ENCODE peak calls at places on chromosome 15, in eight cellular contexts. F, U, K, T, M, B, S and J are unnamed samples.

GRCh38 chr15:68816795-68817303 is 3.8 kb downstream of the ANP32A start:
- DNase-seq in K (no peak), U (no peak), B (no peak), T (no peak), M (no peak), S (no peak), F (peak), J (no peak)

GRCh38 chr15:65423977-65424679 is 1.4 kb upstream of the IGDCC4 start:
- DNase-seq in B (peak), K (no peak), S (peak), F (no peak), T (no peak), M (no peak), U (no peak), J (no peak)

GRCh38 chr15:78452485-78452884 is 14.5 kb downstream of the IREB2 start:
- DNase-seq in T (no peak), B (no peak), S (no peak), U (no peak), K (no peak), M (no peak), F (no peak), J (no peak)

GRCh38 chr15:33076937-33077336 is 117.6 kb downstream of the FMN1 start:
- DNase-seq in U (no peak), M (no peak), F (no peak), K (no peak), B (no peak), S (no peak), T (no peak), J (no peak)

GRCh38 chr15:77251662-77252061 is 168.2 kb downstream of the PEAK1 start:
- DNase-seq in F (no peak), T (no peak), S (no peak), M (no peak), U (no peak), K (no peak), B (peak), J (no peak)

GRCh38 chr15:36218322-36218721 is 361.1 kb upstream of the CDIN1 start:
- DNase-seq in S (no peak), T (no peak), B (no peak), U (no peak), K (no peak), F (no peak), M (no peak), J (no peak)

GRCh38 chr15:39054128-39054732 is 489.6 kb upstream of the RASGRP1 start:
- DNase-seq in U (no peak), S (no peak), T (no peak), K (no peak), F (no peak), B (no peak), M (no peak), J (no peak)

GRCh38 chr15:101250931-101251829 is 668 bp downstream of the CHSY1 start:
- DNase-seq in S (peak), K (no peak), F (no peak), U (peak), B (peak), M (no peak), T (peak), J (no peak)

GRCh38 chr15:35281515-35281914 is 196.4 kb upstream of the NANOGP8 start:
- DNase-seq in M (no peak), B (no peak), F (no peak), U (no peak), S (no peak), K (peak), T (no peak), J (no peak)

GRCh38 chr15:49428392-49429095 is 5.5 kb downstream of the FGF7 start:
- DNase-seq in T (no peak), F (no peak), K (no peak), U (no peak), S (no peak), M (no peak), B (no peak), J (no peak)

GRCh38 chr15:93378547-93378946 is 289.5 kb upstream of the RGMA start:
- DNase-seq in U (no peak), T (no peak), F (no peak), K (no peak), M (peak), S (peak), B (no peak), J (no peak)

GRCh38 chr15:66617137-66618090 is 51.6 kb upstream of the LCTL start:
- DNase-seq in U (peak), M (no peak), K (no peak), S (peak), B (no peak), T (peak), F (peak), J (no peak)

GRCh38 chr15:65071381-65071811 is 3.6 kb upstream of the RASL12 start:
- DNase-seq in F (no peak), T (no peak), S (peak), K (no peak), M (no peak), U (no peak), B (no peak), J (no peak)

GRCh38 chr15:92383528-92384326 is 10.0 kb upstream of the ST8SIA2 start:
- DNase-seq in F (peak), S (no peak), U (no peak), T (no peak), B (peak), M (no peak), K (peak), J (no peak)

GRCh38 chr15:80694624-80695098 is 449 bp upstream of the ABHD17C start:
- DNase-seq in K (no peak), B (no peak), T (no peak), M (no peak), F (no peak), U (peak), S (no peak), J (peak)

GRCh38 chr15:61057376-61057775 is 171.7 kb downstream of the RORA start:
- DNase-seq in U (no peak), M (peak), K (no peak), S (no peak), F (no peak), B (no peak), T (no peak), J (no peak)

GRCh38 chr15:48777645-48778337 is 33.1 kb downstream of the CEP152 start:
- DNase-seq in T (no peak), B (no peak), F (no peak), U (no peak), M (no peak), K (no peak), S (no peak), J (no peak)

GRCh38 chr15:71551566-71551965 is 258.8 kb upstream of the NR2E3 start:
- DNase-seq in M (no peak), K (no peak), B (no peak), U (no peak), F (no peak), T (no peak), S (no peak), J (no peak)

GRCh38 chr15:70094690-70095311 is 2.9 kb downstream of the TLE3 start:
- DNase-seq in T (no peak), B (no peak), K (no peak), U (peak), F (peak), S (no peak), M (no peak), J (no peak)

GRCh38 chr15:77464129-77464865 is 43.6 kb downstream of the HMG20A start:
- DNase-seq in S (no peak), M (no peak), U (no peak), K (no peak), T (no peak), F (no peak), B (no peak), J (no peak)

GRCh38 chr15:79872358-79873017 is 24.3 kb downstream of the MTHFS start:
- DNase-seq in K (no peak), S (no peak), T (no peak), B (no peak), M (no peak), U (no peak), F (no peak), J (no peak)

GRCh38 chr15:71348597-71348996 is 233.3 kb downstream of the THSD4 start:
- DNase-seq in T (no peak), M (no peak), B (no peak), F (no peak), K (no peak), U (no peak), S (no peak), J (no peak)

GRCh38 chr15:70585707-70586034 is 177.7 kb downstream of the UACA start:
- DNase-seq in T (no peak), U (no peak), K (no peak), M (no peak), F (peak), S (no peak), B (no peak), J (no peak)

GRCh38 chr15:33941279-33942063 is 26.8 kb upstream of the CHRM5 start:
- DNase-seq in U (no peak), F (no peak), S (no peak), T (no peak), M (no peak), B (no peak), K (no peak), J (no peak)

GRCh38 chr15:43950551-43950950 is 123.7 kb downstream of the WDR76 start:
- DNase-seq in S (no peak), U (no peak), F (no peak), B (no peak), M (no peak), K (no peak), T (no peak), J (no peak)

GRCh38 chr15:48358229-48358641 is 27.0 kb downstream of the DUT start:
- DNase-seq in S (no peak), F (no peak), M (no peak), K (peak), U (no peak), T (no peak), B (no peak), J (no peak)

GRCh38 chr15:70424937-70425411 is 327.3 kb upstream of the TLE3 start:
- DNase-seq in T (no peak), M (no peak), U (no peak), F (no peak), S (no peak), B (no peak), K (no peak), J (no peak)

GRCh38 chr15:101277038-101277822 is at the start of gene SELENOS:
- DNase-seq in S (peak), U (peak), B (peak), F (peak), T (peak), K (peak), M (peak), J (peak)

GRCh38 chr15:84855032-84855645 is 29.3 kb upstream of the SLC28A1 start:
- DNase-seq in M (no peak), F (no peak), K (no peak), U (no peak), T (no peak), S (peak), B (no peak), J (no peak)

GRCh38 chr15:60772395-60773120 is 293.6 kb upstream of the ICE2 start:
- DNase-seq in T (no peak), F (no peak), M (no peak), B (no peak), S (no peak), U (no peak), K (no peak), J (no peak)

GRCh38 chr15:58622877-58623276 is 126.6 kb downstream of the ADAM10 start:
- DNase-seq in K (no peak), T (no peak), B (no peak), U (no peak), M (no peak), F (no peak), S (no peak), J (no peak)

GRCh38 chr15:70505971-70506887 is 257.1 kb downstream of the UACA start:
- DNase-seq in B (no peak), S (no peak), F (no peak), T (no peak), K (no peak), U (peak), M (no peak), J (no peak)

GRCh38 chr15:82771789-82772607 is 33.9 kb downstream of the FSD2 start:
- DNase-seq in U (no peak), M (peak), S (no peak), B (no peak), K (no peak), F (no peak), T (no peak), J (no peak)

GRCh38 chr15:85583404-85584390 is 203.3 kb downstream of the AKAP13 start:
- DNase-seq in F (no peak), K (peak), T (peak), U (no peak), M (no peak), S (peak), B (no peak), J (no peak)

GRCh38 chr15:99909914-99910313 is 176.7 kb upstream of the LYSMD4 start:
- DNase-seq in F (peak), K (peak), T (no peak), M (peak), U (no peak), S (no peak), B (peak), J (no peak)

GRCh38 chr15:59276225-59277178 is 69.9 kb downstream of the LDHAL6B start:
- DNase-seq in T (no peak), M (no peak), U (no peak), F (peak), S (no peak), K (peak), B (no peak), J (no peak)

GRCh38 chr15:60000824-60001641 is 3.1 kb upstream of the FOXB1 start:
- DNase-seq in K (no peak), B (no peak), F (no peak), S (no peak), M (no peak), U (no peak), T (no peak), J (no peak)

GRCh38 chr15:93048759-93049161 is 40.3 kb downstream of the RGMA start:
- DNase-seq in B (no peak), S (peak), U (no peak), K (no peak), M (no peak), F (no peak), T (no peak), J (no peak)

GRCh38 chr15:40054746-40055575 is 16.0 kb upstream of the SRP14 start:
- DNase-seq in F (no peak), S (peak), B (no peak), U (peak), T (peak), M (no peak), K (no peak), J (peak)

GRCh38 chr15:101504373-101504772 is 14.9 kb upstream of the PCSK6 start:
- DNase-seq in K (no peak), U (no peak), B (no peak), M (peak), T (no peak), F (no peak), S (no peak), J (no peak)

GRCh38 chr15:74374648-74375302 is 7.3 kb upstream of the CYP11A1 start:
- DNase-seq in K (no peak), F (no peak), B (peak), S (no peak), U (no peak), M (no peak), T (no peak), J (no peak)

GRCh38 chr15:74376226-74376625 is 8.8 kb upstream of the CYP11A1 start:
- DNase-seq in M (no peak), B (no peak), K (no peak), S (peak), U (no peak), F (no peak), T (no peak), J (no peak)

GRCh38 chr15:74373056-74373650 is 5.7 kb upstream of the CYP11A1 start:
- DNase-seq in K (no peak), M (no peak), S (peak), T (no peak), B (no peak), F (no peak), U (no peak), J (no peak)

GRCh38 chr15:74375303-74375693 is 7.9 kb upstream of the CYP11A1 start:
- DNase-seq in F (peak), M (peak), B (peak), S (peak), K (peak), U (peak), T (peak), J (no peak)

DNA sequence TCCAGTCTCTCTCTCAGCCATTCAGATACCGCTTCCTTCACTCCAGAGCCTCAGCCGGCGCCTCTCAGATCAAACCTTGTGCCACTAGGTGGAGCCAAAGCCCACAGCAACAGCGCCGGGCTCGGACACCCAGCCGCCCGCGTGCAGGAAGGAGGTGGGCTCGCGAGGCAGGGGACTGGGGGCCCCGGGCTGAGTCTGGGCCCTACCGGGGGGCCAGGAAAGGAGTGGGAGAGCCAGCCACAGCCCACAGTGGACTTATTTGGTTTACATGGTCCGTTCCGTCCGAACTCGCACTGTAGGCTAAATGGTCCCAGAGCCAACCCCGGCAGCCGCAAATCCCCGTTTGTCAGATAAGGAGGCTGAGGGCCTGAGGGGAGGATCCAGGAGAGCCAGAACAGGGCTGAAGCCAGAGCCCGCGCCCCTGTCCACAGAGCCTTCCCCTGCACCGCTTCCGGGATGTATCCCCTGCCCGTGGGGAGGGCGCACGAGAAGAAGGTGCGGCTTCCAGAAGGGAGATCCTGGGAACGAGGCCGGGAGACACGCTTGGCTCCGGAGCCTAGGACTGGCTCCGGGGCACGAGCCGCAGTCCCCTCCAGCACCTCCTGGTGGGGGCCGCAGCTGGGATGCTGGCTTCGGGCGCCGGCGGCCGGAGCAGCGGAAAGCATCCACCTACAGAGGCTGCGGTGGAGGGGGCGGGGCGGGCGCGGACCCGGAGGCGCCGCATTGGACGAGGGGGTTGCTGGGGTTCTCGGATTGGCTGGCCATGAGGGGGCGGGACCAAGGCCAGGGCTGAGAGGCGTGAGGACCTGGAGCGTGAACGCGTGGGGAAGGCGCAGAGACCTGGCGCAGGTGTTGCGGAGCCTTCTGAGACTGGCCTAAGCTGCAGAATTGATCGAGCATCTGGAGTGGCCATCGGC is 6.5 kb upstream of the CYP11A1 start:
- DNase-seq in S (peak), T (peak), B (peak), F (peak), U (peak), M (peak), K (peak), J (peak)
- TF ChIP-seq POLR2A in S (no peak), T (no peak), B (no peak), F (no peak), U (no peak), M (no peak), K (peak), J (no peak)

DNA sequence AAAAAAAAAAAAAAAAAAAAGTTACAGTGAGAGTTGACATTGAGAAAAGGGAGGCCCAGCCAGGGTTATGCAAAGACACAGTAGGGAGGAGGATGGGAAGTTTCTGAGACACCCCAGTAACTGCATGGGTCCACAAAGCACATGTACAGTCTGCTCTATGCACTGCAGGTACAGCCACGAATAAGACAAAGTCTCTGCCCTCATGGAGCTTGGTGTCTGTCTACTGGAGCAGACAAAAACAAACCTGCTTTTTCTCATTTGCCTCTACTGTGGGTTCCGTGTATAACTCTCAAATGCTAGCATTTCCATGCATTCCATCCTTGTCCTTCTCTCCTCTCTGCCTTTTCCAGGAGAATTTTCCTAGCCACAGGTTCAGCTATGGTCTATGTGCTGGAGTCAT is 107.4 kb downstream of the UBE3A start:
- DNase-seq in M (no peak), U (no peak), F (no peak), B (no peak), T (no peak), K (no peak), S (no peak), J (no peak)
- TF ChIP-seq POLR2AphosphoS5 in M (no peak), U (no peak), F (no peak), B (no peak), T (no peak), K (no peak), S (no peak), J (no peak)

DNA sequence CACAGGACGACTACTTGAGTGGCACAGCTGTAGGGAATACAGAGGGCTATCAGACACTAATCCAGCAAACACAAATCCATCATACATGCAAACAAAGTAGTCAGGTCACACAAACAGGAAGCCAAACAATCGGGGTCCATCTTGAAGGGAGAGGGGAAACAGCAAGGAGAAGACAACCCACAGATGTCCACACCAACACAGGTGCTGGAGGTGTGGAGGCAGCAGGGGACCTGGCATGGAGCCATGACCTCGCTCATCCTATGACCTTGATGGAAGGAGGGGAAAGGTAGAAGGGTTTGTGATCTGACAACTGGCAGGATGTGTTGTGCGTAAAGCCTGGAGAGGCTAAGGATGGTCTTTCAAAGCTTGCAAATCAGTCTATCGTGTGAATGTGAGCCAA is 39.9 kb upstream of the SKOR1 start:
- DNase-seq in B (no peak), T (no peak), S (no peak), M (peak), U (no peak), K (no peak), F (no peak), J (no peak)
- TF ChIP-seq POLR2A in B (no peak), T (no peak), S (no peak), M (no peak), U (no peak), K (no peak), F (no peak), J (no peak)

DNA sequence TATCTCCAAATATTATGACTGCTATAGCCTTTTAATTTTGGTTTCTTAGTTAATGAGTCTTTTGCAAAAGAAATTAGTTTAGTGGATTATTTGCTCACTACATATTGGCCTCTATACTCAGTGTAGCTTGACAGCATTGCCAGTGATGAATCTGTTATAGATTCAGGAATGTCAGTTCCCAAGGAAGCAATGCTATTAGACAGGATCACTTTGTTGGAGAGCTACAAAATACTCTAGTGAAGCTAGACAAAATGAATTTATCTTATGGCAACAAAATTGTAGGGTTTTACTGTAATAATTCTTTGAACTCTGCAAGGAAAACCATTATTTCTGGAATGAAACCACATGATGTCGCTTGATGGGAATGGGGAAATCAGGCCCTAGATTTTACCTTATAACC is 543.3 kb downstream of the SQOR start:
- DNase-seq in K (no peak), B (no peak), S (no peak), U (no peak), F (no peak), T (no peak), M (no peak), J (no peak)
- TF ChIP-seq POLR2AphosphoS5 in K (no peak), B (no peak), S (no peak), U (no peak), F (no peak), T (no peak), M (no peak), J (no peak)